ENCODE peak calls at places on chromosomes 4 and X, in nine cellular contexts. One of them, this sample, is unnamed.

GRCh38 chr4:4595252-4595651 is 53.4 kb upstream of the STX18 start:
- DNase-seq in heart right ventricle: no peak
- DNase-seq in naive thymus-derived CD4-positive, alpha-beta T cell: no peak
- DNase-seq in testis: no peak
- DNase-seq in cardiac muscle cell: no peak
- DNase-seq in mammary epithelial cell: no peak
- DNase-seq in CD8-positive, alpha-beta T cell: no peak
- DNase-seq in fibroblast of lung: no peak
- DNase-seq in adrenal gland: no peak
- DNase-seq in this sample: no peak

GRCh38 chr4:2251073-2251794 is 9.3 kb upstream of the HAUS3 start:
- DNase-seq in heart right ventricle: no peak
- DNase-seq in naive thymus-derived CD4-positive, alpha-beta T cell: no peak
- DNase-seq in testis: peak; percentile 11
- DNase-seq in cardiac muscle cell: no peak
- DNase-seq in mammary epithelial cell: no peak
- DNase-seq in CD8-positive, alpha-beta T cell: peak; percentile 3
- DNase-seq in fibroblast of lung: no peak
- DNase-seq in adrenal gland: peak; percentile 15
- DNase-seq in this sample: peak; percentile 3

GRCh38 chrX:18985186-18985435 is 1.2 kb upstream of the PHKA2 start:
- DNase-seq in heart right ventricle: no peak
- DNase-seq in naive thymus-derived CD4-positive, alpha-beta T cell: no peak
- DNase-seq in testis: no peak
- DNase-seq in cardiac muscle cell: no peak
- DNase-seq in mammary epithelial cell: no peak
- DNase-seq in CD8-positive, alpha-beta T cell: no peak
- DNase-seq in fibroblast of lung: no peak
- DNase-seq in adrenal gland: no peak
- DNase-seq in this sample: no peak

GRCh38 chr4:141133146-141134006 is at the start of gene RNF150:
- DNase-seq in heart right ventricle: peak; percentile 84
- DNase-seq in naive thymus-derived CD4-positive, alpha-beta T cell: peak; percentile 9
- DNase-seq in testis: peak; percentile 91
- DNase-seq in cardiac muscle cell: peak; percentile 93
- DNase-seq in mammary epithelial cell: peak; percentile 63
- DNase-seq in CD8-positive, alpha-beta T cell: peak; percentile 7
- DNase-seq in fibroblast of lung: peak; percentile 92
- DNase-seq in adrenal gland: peak; percentile 89
- DNase-seq in this sample: peak; percentile 79

GRCh38 chrX:110442631-110443030 is 84.0 kb downstream of the RTL9 start:
- DNase-seq in heart right ventricle: no peak
- DNase-seq in naive thymus-derived CD4-positive, alpha-beta T cell: no peak
- DNase-seq in testis: peak; percentile 32
- DNase-seq in cardiac muscle cell: peak; percentile 50
- DNase-seq in mammary epithelial cell: peak; percentile 35
- DNase-seq in CD8-positive, alpha-beta T cell: no peak
- DNase-seq in fibroblast of lung: peak; percentile 28
- DNase-seq in adrenal gland: no peak
- DNase-seq in this sample: no peak

GRCh38 chr4:185255868-185256267 is 46.5 kb downstream of the SNX25 start:
- DNase-seq in heart right ventricle: no peak
- DNase-seq in naive thymus-derived CD4-positive, alpha-beta T cell: peak; percentile 23
- DNase-seq in testis: no peak
- DNase-seq in cardiac muscle cell: no peak
- DNase-seq in mammary epithelial cell: no peak
- DNase-seq in CD8-positive, alpha-beta T cell: no peak
- DNase-seq in fibroblast of lung: no peak
- DNase-seq in adrenal gland: no peak
- DNase-seq in this sample: no peak

GRCh38 chr4:72418458-72418857 is 150.6 kb downstream of the ADAMTS3 start:
- DNase-seq in heart right ventricle: peak; percentile 45
- DNase-seq in naive thymus-derived CD4-positive, alpha-beta T cell: no peak
- DNase-seq in testis: peak; percentile 60
- DNase-seq in cardiac muscle cell: no peak
- DNase-seq in mammary epithelial cell: peak; percentile 33
- DNase-seq in CD8-positive, alpha-beta T cell: no peak
- DNase-seq in fibroblast of lung: peak; percentile 77
- DNase-seq in adrenal gland: peak; percentile 63
- DNase-seq in this sample: no peak

GRCh38 chr4:71974681-71975080 is 57.1 kb upstream of the NPFFR2 start:
- DNase-seq in heart right ventricle: no peak
- DNase-seq in naive thymus-derived CD4-positive, alpha-beta T cell: no peak
- DNase-seq in testis: no peak
- DNase-seq in cardiac muscle cell: no peak
- DNase-seq in mammary epithelial cell: peak; percentile 46
- DNase-seq in CD8-positive, alpha-beta T cell: no peak
- DNase-seq in fibroblast of lung: peak; percentile 88
- DNase-seq in adrenal gland: no peak
- DNase-seq in this sample: no peak

GRCh38 chrX:16665089-16665488 is 15.1 kb downstream of the S100G start:
- DNase-seq in heart right ventricle: no peak
- DNase-seq in naive thymus-derived CD4-positive, alpha-beta T cell: no peak
- DNase-seq in testis: no peak
- DNase-seq in cardiac muscle cell: no peak
- DNase-seq in mammary epithelial cell: peak; percentile 8
- DNase-seq in CD8-positive, alpha-beta T cell: no peak
- DNase-seq in fibroblast of lung: peak; percentile 62
- DNase-seq in adrenal gland: no peak
- DNase-seq in this sample: no peak

GRCh38 chr4:28921886-28922285 is 1798.3 kb upstream of the PCDH7 start:
- DNase-seq in heart right ventricle: no peak
- DNase-seq in naive thymus-derived CD4-positive, alpha-beta T cell: no peak
- DNase-seq in testis: no peak
- DNase-seq in cardiac muscle cell: no peak
- DNase-seq in mammary epithelial cell: peak; percentile 69
- DNase-seq in CD8-positive, alpha-beta T cell: no peak
- DNase-seq in fibroblast of lung: peak; percentile 77
- DNase-seq in adrenal gland: no peak
- DNase-seq in this sample: no peak

GRCh38 chrX:148960060-148960459 is 459.6 kb downstream of the AFF2 start:
- DNase-seq in heart right ventricle: no peak
- DNase-seq in naive thymus-derived CD4-positive, alpha-beta T cell: no peak
- DNase-seq in testis: no peak
- DNase-seq in cardiac muscle cell: no peak
- DNase-seq in mammary epithelial cell: peak; percentile 70
- DNase-seq in CD8-positive, alpha-beta T cell: no peak
- DNase-seq in fibroblast of lung: peak; percentile 6
- DNase-seq in adrenal gland: no peak
- DNase-seq in this sample: no peak

GRCh38 chr4:101669832-101670188 is 120.7 kb upstream of the BANK1 start:
- DNase-seq in heart right ventricle: no peak
- DNase-seq in naive thymus-derived CD4-positive, alpha-beta T cell: no peak
- DNase-seq in testis: no peak
- DNase-seq in cardiac muscle cell: no peak
- DNase-seq in mammary epithelial cell: no peak
- DNase-seq in CD8-positive, alpha-beta T cell: no peak
- DNase-seq in fibroblast of lung: no peak
- DNase-seq in adrenal gland: no peak
- DNase-seq in this sample: no peak

GRCh38 chr4:76780781-76781697 is 116.9 kb downstream of the SOWAHB start:
- DNase-seq in heart right ventricle: no peak
- DNase-seq in naive thymus-derived CD4-positive, alpha-beta T cell: no peak
- DNase-seq in testis: no peak
- DNase-seq in cardiac muscle cell: no peak
- DNase-seq in mammary epithelial cell: no peak
- DNase-seq in CD8-positive, alpha-beta T cell: no peak
- DNase-seq in fibroblast of lung: no peak
- DNase-seq in adrenal gland: no peak
- DNase-seq in this sample: no peak

GRCh38 chr4:124803641-124804040 is 91.1 kb upstream of the ANKRD50 start:
- DNase-seq in heart right ventricle: no peak
- DNase-seq in naive thymus-derived CD4-positive, alpha-beta T cell: no peak
- DNase-seq in testis: no peak
- DNase-seq in cardiac muscle cell: no peak
- DNase-seq in mammary epithelial cell: peak; percentile 78
- DNase-seq in CD8-positive, alpha-beta T cell: no peak
- DNase-seq in fibroblast of lung: peak; percentile 48
- DNase-seq in adrenal gland: no peak
- DNase-seq in this sample: no peak

GRCh38 chr4:2412885-2413716 is 5.3 kb downstream of the ZFYVE28 start:
- DNase-seq in heart right ventricle: peak; percentile 69
- DNase-seq in naive thymus-derived CD4-positive, alpha-beta T cell: peak; percentile 89
- DNase-seq in testis: peak; percentile 84
- DNase-seq in cardiac muscle cell: peak; percentile 68
- DNase-seq in mammary epithelial cell: peak; percentile 92
- DNase-seq in CD8-positive, alpha-beta T cell: peak; percentile 86
- DNase-seq in fibroblast of lung: peak; percentile 92
- DNase-seq in adrenal gland: peak; percentile 95
- DNase-seq in this sample: peak; percentile 69

DNA sequence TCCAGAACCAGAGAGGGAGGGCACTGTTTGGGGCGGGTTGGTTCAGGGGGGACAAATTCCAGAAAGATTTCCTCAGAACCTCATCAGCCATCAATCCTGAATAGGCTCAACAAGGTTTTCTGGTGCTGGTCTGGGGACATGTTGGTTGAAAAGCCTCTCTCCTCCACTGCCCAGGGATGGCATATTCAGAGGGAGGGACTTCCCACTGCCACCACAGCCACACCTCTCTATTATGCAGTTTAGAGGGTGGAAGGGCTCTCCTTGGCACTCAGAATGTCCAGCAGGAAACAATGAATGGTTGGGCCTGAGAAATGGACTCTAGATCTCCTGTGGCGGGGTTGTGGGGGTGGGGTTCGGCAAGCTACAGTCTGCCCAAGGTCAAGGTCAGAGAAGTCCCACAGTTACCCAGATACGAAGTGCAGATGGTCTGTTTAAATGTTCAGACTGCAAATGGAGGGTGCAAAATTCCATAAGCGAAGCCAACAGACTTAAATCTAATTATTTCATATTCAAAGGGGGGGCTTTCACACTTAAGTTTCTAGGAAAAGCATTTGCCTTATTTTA is 70.7 kb downstream of the LEF1 start:
- DNase-seq in heart right ventricle: no peak
- DNase-seq in naive thymus-derived CD4-positive, alpha-beta T cell: no peak
- DNase-seq in testis: no peak
- DNase-seq in cardiac muscle cell: peak; percentile 13
- DNase-seq in mammary epithelial cell: no peak
- DNase-seq in CD8-positive, alpha-beta T cell: no peak
- DNase-seq in fibroblast of lung: no peak
- DNase-seq in adrenal gland: no peak
- DNase-seq in this sample: no peak
- H3K27me3 ChIP-seq in heart right ventricle: no peaks in the 10 kb centered on the region
- H3K27me3 ChIP-seq in naive thymus-derived CD4-positive, alpha-beta T cell: no peaks in the 10 kb centered on the region
- H3K27me3 ChIP-seq in testis: no peaks in the 10 kb centered on the region
- H3K27me3 ChIP-seq in cardiac muscle cell: no peaks in the 10 kb centered on the region
- H3K27me3 ChIP-seq in mammary epithelial cell: peaks cover 6% of the 10 kb centered on the region
- H3K27me3 ChIP-seq in CD8-positive, alpha-beta T cell: no peaks in the 10 kb centered on the region
- H3K27me3 ChIP-seq in fibroblast of lung: no peaks in the 10 kb centered on the region
- H3K27me3 ChIP-seq in adrenal gland: no peaks in the 10 kb centered on the region
- H3K27me3 ChIP-seq in this sample: no peaks in the 10 kb centered on the region

GRCh38 chr4:47488706-47489105 is 3.6 kb downstream of the ATP10D start:
- DNase-seq in heart right ventricle: no peak
- DNase-seq in naive thymus-derived CD4-positive, alpha-beta T cell: no peak
- DNase-seq in testis: no peak
- DNase-seq in cardiac muscle cell: no peak
- DNase-seq in mammary epithelial cell: no peak
- DNase-seq in CD8-positive, alpha-beta T cell: no peak
- DNase-seq in fibroblast of lung: no peak
- DNase-seq in adrenal gland: no peak
- DNase-seq in this sample: no peak
- H3K4me1 ChIP-seq in heart right ventricle: no peaks in the 10 kb centered on the region
- H3K4me1 ChIP-seq in naive thymus-derived CD4-positive, alpha-beta T cell: peaks cover 9% of the 10 kb centered on the region
- H3K4me1 ChIP-seq in testis: peaks cover 13% of the 10 kb centered on the region
- H3K4me1 ChIP-seq in cardiac muscle cell: no peaks in the 10 kb centered on the region
- H3K4me1 ChIP-seq in mammary epithelial cell: peaks cover 14% of the 10 kb centered on the region
- H3K4me1 ChIP-seq in CD8-positive, alpha-beta T cell: peaks cover 9% of the 10 kb centered on the region
- H3K4me1 ChIP-seq in fibroblast of lung: peaks cover 2% of the 10 kb centered on the region
- H3K4me1 ChIP-seq in adrenal gland: peaks cover 10% of the 10 kb centered on the region
- H3K4me1 ChIP-seq in this sample: peaks cover 4% of the 10 kb centered on the region

GRCh38 chr4:110631582-110632505 is 9.0 kb upstream of the PITX2 start:
- DNase-seq in heart right ventricle: peak; percentile 45
- DNase-seq in naive thymus-derived CD4-positive, alpha-beta T cell: no peak
- DNase-seq in testis: peak; percentile 87
- DNase-seq in cardiac muscle cell: peak; percentile 91
- DNase-seq in mammary epithelial cell: peak; percentile 56
- DNase-seq in CD8-positive, alpha-beta T cell: no peak
- DNase-seq in fibroblast of lung: peak; percentile 70
- DNase-seq in adrenal gland: peak; percentile 49
- DNase-seq in this sample: peak; percentile 44

GRCh38 chr4:110634320-110635154 is 11.7 kb upstream of the PITX2 start:
- DNase-seq in heart right ventricle: no peak
- DNase-seq in naive thymus-derived CD4-positive, alpha-beta T cell: no peak
- DNase-seq in testis: no peak
- DNase-seq in cardiac muscle cell: no peak
- DNase-seq in mammary epithelial cell: no peak
- DNase-seq in CD8-positive, alpha-beta T cell: no peak
- DNase-seq in fibroblast of lung: no peak
- DNase-seq in adrenal gland: no peak
- DNase-seq in this sample: no peak

GRCh38 chr4:110635155-110635479 is 12.2 kb upstream of the PITX2 start:
- DNase-seq in heart right ventricle: no peak
- DNase-seq in naive thymus-derived CD4-positive, alpha-beta T cell: no peak
- DNase-seq in testis: no peak
- DNase-seq in cardiac muscle cell: no peak
- DNase-seq in mammary epithelial cell: no peak
- DNase-seq in CD8-positive, alpha-beta T cell: no peak
- DNase-seq in fibroblast of lung: no peak
- DNase-seq in adrenal gland: no peak
- DNase-seq in this sample: no peak

GRCh38 chr4:110632506-110633357 is 9.9 kb upstream of the PITX2 start:
- DNase-seq in heart right ventricle: no peak
- DNase-seq in naive thymus-derived CD4-positive, alpha-beta T cell: no peak
- DNase-seq in testis: no peak
- DNase-seq in cardiac muscle cell: no peak
- DNase-seq in mammary epithelial cell: no peak
- DNase-seq in CD8-positive, alpha-beta T cell: no peak
- DNase-seq in fibroblast of lung: no peak
- DNase-seq in adrenal gland: no peak
- DNase-seq in this sample: no peak

GRCh38 chr4:110633358-110634319 is 10.8 kb upstream of the PITX2 start:
- DNase-seq in heart right ventricle: no peak
- DNase-seq in naive thymus-derived CD4-positive, alpha-beta T cell: no peak
- DNase-seq in testis: no peak
- DNase-seq in cardiac muscle cell: no peak
- DNase-seq in mammary epithelial cell: no peak
- DNase-seq in CD8-positive, alpha-beta T cell: no peak
- DNase-seq in fibroblast of lung: no peak
- DNase-seq in adrenal gland: no peak
- DNase-seq in this sample: no peak
- H3K27me3 ChIP-seq in heart right ventricle: peaks cover 70% of the 10 kb centered on the region
- H3K27me3 ChIP-seq in naive thymus-derived CD4-positive, alpha-beta T cell: peaks cover 3% of the 10 kb centered on the region
- H3K27me3 ChIP-seq in testis: no peaks in the 10 kb centered on the region
- H3K27me3 ChIP-seq in cardiac muscle cell: peaks cover 100% of the 10 kb centered on the region
- H3K27me3 ChIP-seq in mammary epithelial cell: peaks cover 74% of the 10 kb centered on the region
- H3K27me3 ChIP-seq in CD8-positive, alpha-beta T cell: peaks cover 54% of the 10 kb centered on the region
- H3K27me3 ChIP-seq in fibroblast of lung: peaks cover 83% of the 10 kb centered on the region
- H3K27me3 ChIP-seq in adrenal gland: peaks cover 94% of the 10 kb centered on the region
- H3K27me3 ChIP-seq in this sample: peaks cover 71% of the 10 kb centered on the region

DNA sequence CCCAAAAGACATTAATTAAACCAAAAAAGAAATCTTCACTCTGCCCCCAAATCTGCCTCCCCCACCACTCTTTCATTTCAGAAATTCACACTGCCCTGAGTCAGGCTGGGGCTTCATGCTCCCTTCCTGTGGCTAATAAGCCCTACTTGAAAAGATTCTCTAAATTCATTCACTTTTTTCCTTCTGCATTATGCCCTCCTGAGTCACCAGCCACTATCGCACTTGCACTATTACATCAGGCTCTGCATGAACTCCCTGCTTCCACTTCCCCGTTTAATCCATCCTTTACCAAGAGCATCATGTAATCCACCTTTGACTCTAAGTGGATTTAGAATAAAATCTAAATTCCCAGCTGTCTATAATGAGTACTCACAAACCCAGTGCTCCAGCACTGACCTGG is 295.4 kb upstream of the KLF3 start:
- DNase-seq in heart right ventricle: no peak
- DNase-seq in naive thymus-derived CD4-positive, alpha-beta T cell: no peak
- DNase-seq in testis: no peak
- DNase-seq in cardiac muscle cell: no peak
- DNase-seq in mammary epithelial cell: no peak
- DNase-seq in CD8-positive, alpha-beta T cell: no peak
- DNase-seq in fibroblast of lung: peak; percentile 95
- DNase-seq in adrenal gland: no peak
- DNase-seq in this sample: no peak
- H3K4me1 ChIP-seq in heart right ventricle: no peaks in the 10 kb centered on the region
- H3K4me1 ChIP-seq in naive thymus-derived CD4-positive, alpha-beta T cell: no peaks in the 10 kb centered on the region
- H3K4me1 ChIP-seq in testis: peaks cover 4% of the 10 kb centered on the region
- H3K4me1 ChIP-seq in cardiac muscle cell: no peaks in the 10 kb centered on the region
- H3K4me1 ChIP-seq in mammary epithelial cell: no peaks in the 10 kb centered on the region
- H3K4me1 ChIP-seq in CD8-positive, alpha-beta T cell: peaks cover 9% of the 10 kb centered on the region
- H3K4me1 ChIP-seq in fibroblast of lung: no peaks in the 10 kb centered on the region
- H3K4me1 ChIP-seq in adrenal gland: no peaks in the 10 kb centered on the region
- H3K4me1 ChIP-seq in this sample: no peaks in the 10 kb centered on the region

This sample was measured in prostate gland.